ENCODE peak calls at places on chromosomes 12 and 14, in four cellular contexts. Z, J, B and L are unnamed samples.

GRCh38 chr12:19482551-19483109 is 43.3 kb downstream of the AEBP2 start:
- DNase-seq in Z (no peak), J (no peak), B (peak; percentile 53), L (no peak)

GRCh38 chr14:60184597-60185555 is 19.7 kb upstream of the DHRS7 start:
- DNase-seq in Z (no peak), J (no peak), B (no peak), L (no peak)

GRCh38 chr12:96354844-96355534 is 45.2 kb downstream of the CDK17 start:
- DNase-seq in Z (no peak), J (no peak), B (no peak), L (no peak)

GRCh38 chr14:24818054-24818822 is 184.2 kb upstream of the GZMB start:
- DNase-seq in Z (no peak), J (peak; percentile 99), B (no peak), L (no peak)

GRCh38 chr12:95505039-95505438 is 31.1 kb downstream of the METAP2 start:
- DNase-seq in Z (no peak), J (no peak), B (no peak), L (no peak)

GRCh38 chr12:105279460-105280056 is 43.6 kb upstream of the APPL2 start:
- DNase-seq in Z (peak; percentile 26), J (peak; percentile 22), B (peak; percentile 15), L (no peak)

GRCh38 chr12:110079477-110080400 is 31.4 kb upstream of the C12orf76 start:
- DNase-seq in Z (no peak), J (peak; percentile 96), B (peak; percentile 90), L (no peak)

GRCh38 chr12:50537538-50537919 is 32.7 kb downstream of the DIP2B start:
- DNase-seq in Z (peak; percentile 56), J (no peak), B (no peak), L (peak; percentile 80)

GRCh38 chr14:55430024-55430690 is 10.3 kb downstream of the TBPL2 start:
- DNase-seq in Z (peak; percentile 66), J (peak; percentile 64), B (peak; percentile 58), L (no peak)

GRCh38 chr12:59637657-59638150 is 41.9 kb downstream of the SLC16A7 start:
- DNase-seq in Z (no peak), J (no peak), B (no peak), L (no peak)

GRCh38 chr14:21268612-21269251 is 510 bp downstream of the HNRNPC start:
- DNase-seq in Z (peak; percentile 24), J (peak; percentile 77), B (peak; percentile 9), L (no peak)

GRCh38 chr12:66538970-66539369 is 139.9 kb downstream of the GRIP1 start:
- DNase-seq in Z (no peak), J (no peak), B (no peak), L (no peak)

GRCh38 chr12:109418848-109419474 is 58.1 kb downstream of the KCTD10 start:
- DNase-seq in Z (no peak), J (no peak), B (no peak), L (no peak)

GRCh38 chr12:5513406-5513805 is 81.5 kb downstream of the NTF3 start:
- DNase-seq in Z (no peak), J (no peak), B (no peak), L (no peak)

GRCh38 chr12:5510251-5510805 is 78.4 kb downstream of the NTF3 start:
- DNase-seq in Z (no peak), J (no peak), B (no peak), L (no peak)

GRCh38 chr12:5512585-5512970 is 80.7 kb downstream of the NTF3 start:
- DNase-seq in Z (no peak), J (no peak), B (no peak), L (no peak)

GRCh38 chr12:5511256-5511643 is 79.3 kb downstream of the NTF3 start:
- DNase-seq in Z (no peak), J (no peak), B (no peak), L (no peak)

GRCh38 chr12:5511644-5512584 is 80.0 kb downstream of the NTF3 start:
- DNase-seq in Z (peak; percentile 18), J (no peak), B (peak; percentile 22), L (no peak)
- TF ChIP-seq TCF7L2 in Z (no peak), J (no peak), B (no peak), L (no peak)

DNA sequence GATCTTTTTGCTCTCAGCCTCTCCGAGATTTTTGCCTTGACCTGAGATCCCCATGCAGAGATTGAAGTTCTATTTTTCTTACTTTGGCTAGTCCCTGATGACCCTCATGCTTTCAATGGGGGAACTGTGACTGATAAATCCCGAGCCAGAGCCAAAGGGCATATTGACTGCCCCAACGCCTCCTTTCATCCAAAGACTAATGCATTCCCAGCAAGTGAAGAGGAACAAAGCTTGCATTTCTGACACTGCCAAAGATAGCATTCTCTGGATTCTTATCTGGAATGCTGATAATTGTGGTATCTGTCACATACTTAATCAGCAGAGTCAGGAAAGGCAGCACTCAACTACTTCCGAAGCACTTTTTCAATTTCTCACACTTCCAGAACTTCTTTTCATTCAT is 152.3 kb upstream of the EGLN3 start:
- DNase-seq in Z (no peak), J (peak; percentile 63), B (no peak), L (no peak)
- TF ChIP-seq CTCF in Z (no peak), J (no peak), B (no peak), L (no peak)

GRCh38 chr12:131456301-131457027 is 254.4 kb upstream of the SFSWAP start:
- DNase-seq in Z (no peak), J (no peak), B (no peak), L (no peak)

GRCh38 chr12:131458048-131458374 is 252.9 kb upstream of the SFSWAP start:
- DNase-seq in Z (no peak), J (no peak), B (no peak), L (no peak)

GRCh38 chr12:131458931-131459575 is 251.8 kb upstream of the SFSWAP start:
- DNase-seq in Z (no peak), J (no peak), B (no peak), L (no peak)

GRCh38 chr12:131457028-131457310 is 253.9 kb upstream of the SFSWAP start:
- DNase-seq in Z (no peak), J (no peak), B (no peak), L (no peak)

DNA sequence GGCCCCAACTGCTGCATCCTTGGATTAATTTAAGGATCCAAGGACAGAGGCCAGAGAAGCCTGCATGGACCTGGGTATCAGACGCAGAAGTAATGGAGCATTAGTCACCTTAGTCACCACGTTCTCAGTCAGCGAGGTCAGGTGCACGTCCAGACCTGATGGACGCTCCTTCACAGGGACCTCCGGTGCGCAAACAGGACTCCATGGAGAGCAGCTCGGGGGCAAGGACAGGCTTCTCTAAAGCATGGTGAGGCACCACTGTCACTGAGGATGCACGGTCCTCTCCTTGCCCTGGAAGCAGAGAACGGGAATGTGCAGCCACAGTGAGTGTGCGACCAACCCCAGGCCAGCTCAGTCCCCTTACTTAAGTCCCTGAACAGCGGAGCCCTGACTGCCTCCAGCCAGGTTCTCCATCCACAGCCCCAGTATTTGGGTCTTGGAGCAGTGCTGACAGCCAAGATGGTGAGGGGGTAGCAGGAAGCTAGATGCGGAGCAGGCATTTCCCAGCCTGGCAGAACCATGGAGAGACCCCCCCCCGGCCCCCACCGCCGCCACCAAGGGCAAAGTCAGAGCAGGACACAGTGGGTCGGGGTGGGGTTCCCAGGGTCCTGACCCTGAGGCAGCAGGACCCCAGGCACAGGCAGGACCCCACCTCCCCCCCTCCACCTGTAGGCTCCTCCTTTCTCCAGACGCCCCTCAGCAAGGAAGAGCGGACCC is 253.4 kb upstream of the SFSWAP start:
- DNase-seq in Z (no peak), J (no peak), B (peak; percentile 19), L (no peak)
- TF ChIP-seq TCF7L2 in Z (no peak), J (no peak), B (no peak), L (no peak)

GRCh38 chr14:30943694-30944093 is 69.3 kb downstream of the COCH start:
- DNase-seq in Z (no peak), J (no peak), B (no peak), L (no peak)

GRCh38 chr14:30949651-30950050 is 75.3 kb downstream of the COCH start:
- DNase-seq in Z (no peak), J (no peak), B (no peak), L (no peak)
- TF ChIP-seq CTCF in Z (no peak), J (no peak), B (no peak), L (no peak)

GRCh38 chr12:26239508-26240328 is 44.3 kb downstream of the SSPN start:
- DNase-seq in Z (peak; percentile 21), J (peak; percentile 90), B (no peak), L (no peak)
- TF ChIP-seq TCF7L2 in Z (no peak), J (no peak), B (no peak), L (peak; percentile 26)